ENCODE peak calls at places on chromosomes 3 and 15, in six cellular contexts. Y is endodermal cell; B is small intestine; P is ovary; W is stomach; E is CD8-positive, alpha-beta memory T cell. F is an unnamed sample.
A peak's percentile ranks its signal among the peaks of the same experiment; 100 is the strongest.

GRCh38 chr3:173887888-173888287 is 490.3 kb downstream of the NLGN1 start:
- DNase-seq in Y (no peak), E (no peak), B (no peak), P (no peak), W (no peak), F (no peak)

GRCh38 chr3:40120816-40121215 is 188.7 kb upstream of the EIF1B start:
- DNase-seq in E (no peak), B (no peak), W (no peak), P (no peak), Y (no peak), F (no peak)

GRCh38 chr3:184386047-184386806 is 6.4 kb downstream of the CHRD start:
- DNase-seq in W (no peak), E (no peak), B (no peak), P (no peak), Y (no peak), F (no peak)

GRCh38 chr3:39419697-39420293 is 13.3 kb downstream of the RPSA start:
- DNase-seq in P (no peak), W (no peak), Y (no peak), E (no peak), B (no peak), F (no peak)

GRCh38 chr15:92801774-92802464 is 98.2 kb upstream of the CHD2 start:
- DNase-seq in Y (no peak), B (no peak), W (no peak), P (no peak), E (no peak), F (no peak)

GRCh38 chr3:187799942-187800637 is 54.8 kb upstream of the BCL6 start:
- DNase-seq in P (no peak), B (no peak), E (no peak), W (no peak), Y (no peak), F (no peak)

GRCh38 chr3:42129014-42129953 is 38.1 kb downstream of the TRAK1 start:
- DNase-seq in W (peak; percentile 47), B (peak; percentile 98), E (no peak), Y (no peak), P (no peak), F (no peak)

GRCh38 chr3:185900228-185900627 is 37.6 kb downstream of the TRA2B start:
- DNase-seq in B (peak; percentile 46), P (no peak), E (no peak), W (no peak), Y (no peak), F (no peak)

GRCh38 chr3:75180235-75180944 is 483.7 kb upstream of the FRG2C start:
- DNase-seq in Y (no peak), P (no peak), W (no peak), B (no peak), E (no peak), F (no peak)

GRCh38 chr3:11607816-11608215 is 35.9 kb downstream of the VGLL4 start:
- DNase-seq in P (no peak), W (no peak), Y (no peak), E (no peak), B (no peak), F (no peak)

GRCh38 chr15:73225358-73226015 is 143.3 kb downstream of the HCN4 start:
- DNase-seq in P (no peak), Y (peak; percentile 70), E (no peak), B (peak; percentile 25), W (no peak), F (no peak)

GRCh38 chr15:58501006-58501405 is 69.2 kb downstream of the LIPC start:
- DNase-seq in P (no peak), Y (no peak), E (no peak), W (no peak), B (no peak), F (no peak)

GRCh38 chr15:37517106-37517505 is 416.8 kb upstream of the MEIS2 start:
- DNase-seq in Y (no peak), B (no peak), E (no peak), P (no peak), W (no peak), F (no peak)

GRCh38 chr3:194537732-194538247 is 51.0 kb upstream of the ATP13A3 start:
- DNase-seq in P (no peak), Y (no peak), W (peak; percentile 61), B (peak; percentile 29), E (no peak), F (no peak)

GRCh38 chr3:197424674-197425484 is 126.5 kb upstream of the DLG1 start:
- DNase-seq in B (no peak), Y (no peak), W (no peak), P (no peak), E (no peak), F (no peak)

GRCh38 chr15:41790756-41791546 is 16.7 kb downstream of the MAPKBP1 start:
- DNase-seq in E (no peak), W (no peak), Y (no peak), B (peak; percentile 75), P (no peak), F (no peak)

GRCh38 chr15:80596521-80596976 is 98.6 kb upstream of the ABHD17C start:
- DNase-seq in Y (peak; percentile 24), P (no peak), E (no peak), W (peak; percentile 49), B (peak; percentile 94), F (no peak)

GRCh38 chr3:153029350-153029749 is 132.7 kb upstream of the RAP2B start:
- DNase-seq in E (no peak), W (no peak), B (no peak), Y (no peak), P (no peak), F (no peak)

GRCh38 chr3:40780341-40780800 is 255.6 kb downstream of the ZNF621 start:
- DNase-seq in B (no peak), Y (no peak), P (peak; percentile 67), E (no peak), W (peak; percentile 70), F (peak; percentile 77)

GRCh38 chr3:159884661-159885402 is 103.8 kb upstream of the IL12A start:
- DNase-seq in E (no peak), B (peak; percentile 22), P (no peak), W (no peak), Y (no peak), F (no peak)

GRCh38 chr3:13509066-13509815 is 29.1 kb downstream of the HDAC11 start:
- DNase-seq in P (no peak), Y (no peak), B (no peak), W (no peak), E (peak; percentile 39), F (no peak)

GRCh38 chr3:79361748-79362378 is 405.9 kb downstream of the ROBO1 start:
- DNase-seq in P (no peak), E (no peak), W (no peak), Y (no peak), B (peak; percentile 38), F (no peak)

GRCh38 chr3:172211123-172211522 is 171.7 kb downstream of the FNDC3B start:
- DNase-seq in W (no peak), B (no peak), Y (no peak), P (no peak), E (no peak), F (no peak)

GRCh38 chr15:83554558-83554957 is 99.4 kb upstream of the ADAMTSL3 start:
- DNase-seq in W (no peak), Y (no peak), P (no peak), E (no peak), B (no peak), F (no peak)

GRCh38 chr3:50428007-50428633 is 68.8 kb upstream of the TMEM115 start:
- DNase-seq in B (no peak), W (no peak), Y (no peak), P (no peak), E (no peak), F (no peak)

GRCh38 chr15:98943609-98944111 is 63.9 kb downstream of the PGPEP1L start:
- DNase-seq in P (no peak), B (peak; percentile 13), Y (no peak), E (no peak), W (no peak), F (no peak)

GRCh38 chr15:98949624-98950023 is 58.0 kb downstream of the PGPEP1L start:
- DNase-seq in Y (no peak), P (no peak), B (no peak), W (no peak), E (no peak), F (no peak)

GRCh38 chr15:98948456-98948855 is 59.1 kb downstream of the PGPEP1L start:
- DNase-seq in B (no peak), P (no peak), E (no peak), Y (no peak), W (no peak), F (no peak)

GRCh38 chr15:98948941-98949340 is 58.7 kb downstream of the PGPEP1L start:
- DNase-seq in Y (no peak), B (no peak), W (no peak), E (no peak), P (no peak), F (no peak)

GRCh38 chr15:98946301-98947255 is 61.0 kb downstream of the PGPEP1L start:
- DNase-seq in B (no peak), W (no peak), E (no peak), Y (no peak), P (no peak), F (peak; percentile 52)
- H3K27ac ChIP-seq in B (no peak overlapping the region), W (no peak overlapping the region), E (no peak overlapping the region), Y (no peak overlapping the region), P (peak overlapping the region; percentile 69), F (no peak overlapping the region)

DNA sequence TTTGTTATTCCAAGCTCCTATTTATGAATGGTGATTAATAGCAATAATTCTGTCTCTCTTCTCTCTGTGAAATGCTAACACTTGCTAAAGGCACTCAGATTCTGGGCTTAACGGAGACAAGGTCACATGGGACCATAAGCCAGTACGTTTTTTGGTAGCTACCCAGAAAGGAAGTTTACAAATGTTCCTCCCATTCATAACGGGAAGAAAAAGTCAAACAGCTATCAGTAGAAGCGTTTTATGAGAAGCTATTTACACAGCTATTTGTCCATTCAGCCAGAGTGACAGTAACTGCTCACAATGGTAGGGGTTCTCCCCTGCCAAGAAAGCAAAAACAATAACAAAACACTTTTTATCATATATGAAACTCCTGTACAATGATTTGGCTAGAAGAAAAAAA is 51.5 kb downstream of the ZMAT3 start:
- DNase-seq in P (no peak), E (no peak), W (no peak), B (no peak), Y (no peak), F (no peak)
- H3K27ac ChIP-seq in P (no peak overlapping the region), E (no peak overlapping the region), W (no peak overlapping the region), B (no peak overlapping the region), Y (no peak overlapping the region), F (no peak overlapping the region)

DNA sequence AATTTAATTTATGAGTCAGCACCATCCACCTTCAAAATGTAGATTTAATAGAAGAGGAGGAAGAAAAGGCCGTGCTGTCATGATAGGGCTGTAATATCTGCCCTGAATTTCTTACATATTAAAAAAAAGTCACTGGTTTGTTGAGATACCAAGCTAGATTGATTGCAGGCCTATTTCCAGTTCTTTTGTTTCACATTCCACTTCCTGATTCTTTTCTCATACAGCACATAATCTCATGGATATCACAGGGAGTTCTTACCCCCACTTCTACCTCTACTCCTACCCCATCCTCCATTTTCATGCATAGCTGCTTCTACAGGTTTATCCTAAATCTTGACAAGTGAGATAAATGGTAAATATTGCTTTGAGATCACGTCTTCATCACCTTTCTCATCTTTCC is 290.2 kb downstream of the ZBTB20 start:
- DNase-seq in E (no peak), P (no peak), B (no peak), W (no peak), Y (no peak), F (no peak)
- H3K27ac ChIP-seq in E (no peak overlapping the region), P (no peak overlapping the region), B (no peak overlapping the region), W (no peak overlapping the region), Y (peak overlapping the region; percentile 35), F (no peak overlapping the region)

DNA sequence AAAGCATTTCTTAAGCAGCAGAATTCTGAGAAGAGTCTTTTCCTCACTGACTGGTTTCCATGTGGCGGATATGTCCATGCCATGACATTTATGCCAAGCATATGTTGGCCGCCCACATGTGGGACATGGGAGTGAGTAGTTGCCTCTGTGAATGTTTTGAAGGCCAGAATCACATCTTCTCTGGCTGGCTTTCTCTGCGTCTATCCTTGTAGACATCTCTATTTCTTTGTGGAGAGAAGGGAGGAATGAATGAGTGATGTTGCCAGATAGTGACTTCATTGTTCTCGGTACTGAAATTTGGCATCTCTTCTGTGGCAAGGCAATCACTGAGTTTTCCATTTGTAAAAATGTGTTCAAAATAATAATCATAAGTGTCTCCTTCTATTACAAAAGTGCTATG is 316.0 kb downstream of the CLSTN2 start:
- DNase-seq in E (no peak), B (no peak), P (no peak), W (no peak), Y (no peak), F (no peak)
- H3K27ac ChIP-seq in E (no peak overlapping the region), B (no peak overlapping the region), P (no peak overlapping the region), W (no peak overlapping the region), Y (no peak overlapping the region), F (no peak overlapping the region)